ENCODE peak calls at places on chromosomes 2 and 18, in four cellular contexts. One of them, this sample, is unnamed.

GRCh38 chr18:58168221-58168620 is 124.2 kb downstream of the NEDD4L start:
- DNase-seq in astrocyte of the spinal cord: no peak
- DNase-seq in NCI-H1694: no peak
- DNase-seq in GM12891: no peak
- DNase-seq in this sample: no peak

GRCh38 chr2:108591163-108591562 is 56.9 kb downstream of the LIMS1 start:
- DNase-seq in GM12891: no peak
- DNase-seq in NCI-H1694: no peak
- DNase-seq in astrocyte of the spinal cord: no peak
- DNase-seq in this sample: no peak

GRCh38 chr2:20528713-20529112 is 81.8 kb downstream of the RHOB start:
- DNase-seq in astrocyte of the spinal cord: no peak
- DNase-seq in GM12891: no peak
- DNase-seq in NCI-H1694: no peak
- DNase-seq in this sample: peak

GRCh38 chr2:116952254-116952653 is 862.2 kb upstream of the DDX18 start:
- DNase-seq in GM12891: no peak
- DNase-seq in astrocyte of the spinal cord: no peak
- DNase-seq in NCI-H1694: no peak
- DNase-seq in this sample: no peak

GRCh38 chr2:25041307-25041927 is 459 bp upstream of the EFR3B start:
- DNase-seq in astrocyte of the spinal cord: peak
- DNase-seq in GM12891: peak
- DNase-seq in NCI-H1694: peak
- DNase-seq in this sample: peak

GRCh38 chr2:98806266-98806697 is 75.3 kb upstream of the MGAT4A start:
- DNase-seq in GM12891: no peak
- DNase-seq in astrocyte of the spinal cord: peak
- DNase-seq in NCI-H1694: peak
- DNase-seq in this sample: peak

GRCh38 chr18:42413870-42414269 is 458.8 kb downstream of the PIK3C3 start:
- DNase-seq in astrocyte of the spinal cord: peak
- DNase-seq in NCI-H1694: no peak
- DNase-seq in GM12891: no peak
- DNase-seq in this sample: no peak

GRCh38 chr2:143974262-143974661 is 545.7 kb downstream of the ZEB2 start:
- DNase-seq in NCI-H1694: no peak
- DNase-seq in GM12891: no peak
- DNase-seq in astrocyte of the spinal cord: no peak
- DNase-seq in this sample: no peak

GRCh38 chr18:3869848-3870247 is 419.9 kb downstream of the TGIF1 start:
- DNase-seq in astrocyte of the spinal cord: peak
- DNase-seq in GM12891: no peak
- DNase-seq in NCI-H1694: peak
- DNase-seq in this sample: no peak

This sample was measured in osteoblast.